ENCODE peak calls at places on chromosome 7, in ten cellular contexts. One of them, this sample, is unnamed.

GRCh38 chr7:37391791-37392672 is 56.6 kb downstream of the ELMO1 start:
- DNase-seq in left lung: no peak
- DNase-seq in RWPE2: no peak
- DNase-seq in IMR-90: no peak
- DNase-seq in GM12865: no peak
- DNase-seq in dorsolateral prefrontal cortex: no peak
- DNase-seq in colonic mucosa: no peak
- DNase-seq in mammary epithelial cell: no peak
- DNase-seq in GM10248: no peak
- DNase-seq in heart right ventricle: no peak
- DNase-seq in this sample: no peak

GRCh38 chr7:10802011-10802410 is 171.7 kb upstream of the PHF14 start:
- DNase-seq in dorsolateral prefrontal cortex: no peak
- DNase-seq in GM12865: no peak
- DNase-seq in mammary epithelial cell: peak
- DNase-seq in GM10248: no peak
- DNase-seq in left lung: no peak
- DNase-seq in heart right ventricle: no peak
- DNase-seq in IMR-90: no peak
- DNase-seq in RWPE2: no peak
- DNase-seq in colonic mucosa: no peak
- DNase-seq in this sample: no peak

GRCh38 chr7:30091431-30092386 is 43.1 kb upstream of the MTURN start:
- DNase-seq in GM10248: no peak
- DNase-seq in mammary epithelial cell: peak
- DNase-seq in left lung: no peak
- DNase-seq in RWPE2: no peak
- DNase-seq in IMR-90: peak
- DNase-seq in heart right ventricle: no peak
- DNase-seq in dorsolateral prefrontal cortex: no peak
- DNase-seq in colonic mucosa: no peak
- DNase-seq in GM12865: no peak
- DNase-seq in this sample: no peak

GRCh38 chr7:7979556-7979955 is 11.0 kb downstream of the GLCCI1 start:
- DNase-seq in mammary epithelial cell: no peak
- DNase-seq in RWPE2: no peak
- DNase-seq in colonic mucosa: no peak
- DNase-seq in dorsolateral prefrontal cortex: no peak
- DNase-seq in GM12865: no peak
- DNase-seq in left lung: no peak
- DNase-seq in IMR-90: no peak
- DNase-seq in heart right ventricle: no peak
- DNase-seq in GM10248: no peak
- DNase-seq in this sample: no peak

GRCh38 chr7:85041599-85042216 is 145.1 kb downstream of the SEMA3D start:
- DNase-seq in dorsolateral prefrontal cortex: peak
- DNase-seq in colonic mucosa: peak
- DNase-seq in RWPE2: no peak
- DNase-seq in heart right ventricle: peak
- DNase-seq in mammary epithelial cell: peak
- DNase-seq in IMR-90: peak
- DNase-seq in left lung: no peak
- DNase-seq in GM10248: peak
- DNase-seq in GM12865: peak
- DNase-seq in this sample: no peak

GRCh38 chr7:119783799-119784198 is 489.2 kb upstream of the KCND2 start:
- DNase-seq in dorsolateral prefrontal cortex: no peak
- DNase-seq in GM10248: no peak
- DNase-seq in GM12865: no peak
- DNase-seq in colonic mucosa: no peak
- DNase-seq in RWPE2: peak
- DNase-seq in mammary epithelial cell: peak
- DNase-seq in left lung: no peak
- DNase-seq in heart right ventricle: peak
- DNase-seq in IMR-90: peak
- DNase-seq in this sample: no peak

GRCh38 chr7:112272921-112273561 is 66.5 kb downstream of the ZNF277 start:
- DNase-seq in colonic mucosa: no peak
- DNase-seq in GM10248: no peak
- DNase-seq in mammary epithelial cell: no peak
- DNase-seq in heart right ventricle: peak
- DNase-seq in GM12865: peak
- DNase-seq in IMR-90: no peak
- DNase-seq in left lung: peak
- DNase-seq in dorsolateral prefrontal cortex: no peak
- DNase-seq in RWPE2: no peak
- DNase-seq in this sample: no peak

GRCh38 chr7:101954494-101954893 is 137.1 kb downstream of the CUX1 start:
- DNase-seq in heart right ventricle: no peak
- DNase-seq in mammary epithelial cell: no peak
- DNase-seq in GM12865: peak
- DNase-seq in dorsolateral prefrontal cortex: no peak
- DNase-seq in RWPE2: no peak
- DNase-seq in colonic mucosa: no peak
- DNase-seq in IMR-90: no peak
- DNase-seq in left lung: no peak
- DNase-seq in GM10248: no peak
- DNase-seq in this sample: no peak

DNA sequence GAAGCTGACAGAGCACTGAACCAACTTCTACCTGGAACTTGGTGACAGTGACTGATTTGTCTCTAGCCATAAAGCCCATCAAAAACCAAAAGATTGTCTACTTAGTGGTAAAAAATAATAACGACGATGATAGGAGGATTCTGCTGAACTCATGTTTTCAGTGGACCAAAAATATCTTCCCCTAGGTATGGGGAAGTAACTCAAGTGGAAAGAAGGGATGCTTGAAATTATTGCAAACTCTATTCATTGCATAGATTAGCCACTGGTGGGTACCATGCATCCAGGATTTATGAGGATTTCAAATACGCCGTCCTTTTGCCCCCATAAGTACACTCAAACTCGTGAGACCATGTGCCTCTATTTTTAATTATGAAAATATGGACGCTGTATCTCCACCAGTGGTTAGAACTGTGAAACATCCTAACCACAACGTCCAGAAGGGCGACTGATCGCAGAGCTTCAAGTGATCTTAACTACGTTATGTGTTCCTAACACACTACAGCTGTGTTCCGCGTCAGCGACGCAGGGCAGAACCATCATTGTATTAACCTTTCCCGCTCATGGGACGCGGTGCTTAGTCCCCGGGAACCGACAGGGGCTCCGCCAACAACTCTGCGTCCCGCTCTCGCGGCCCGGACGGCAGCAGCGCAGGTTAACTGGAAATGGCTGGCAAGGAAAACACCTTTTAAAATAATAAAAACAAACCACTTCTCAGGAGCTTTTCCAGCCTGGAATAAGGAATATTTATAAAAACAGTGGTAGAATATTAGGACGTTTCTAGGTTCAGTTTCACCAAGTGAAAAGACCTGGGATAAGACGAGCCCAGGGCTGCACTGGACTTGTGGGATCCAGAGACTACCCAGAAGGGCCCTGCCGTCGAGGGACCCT is 776 bp downstream of the PEX1 start:
- DNase-seq in GM10248: peak
- DNase-seq in IMR-90: peak
- DNase-seq in GM12865: peak
- DNase-seq in RWPE2: peak
- DNase-seq in left lung: peak
- DNase-seq in colonic mucosa: peak
- DNase-seq in mammary epithelial cell: peak
- DNase-seq in heart right ventricle: peak
- DNase-seq in dorsolateral prefrontal cortex: peak
- DNase-seq in this sample: no peak
- TF ChIP-seq CTCF in GM10248: no peak
- TF ChIP-seq CTCF in IMR-90: peak
- TF ChIP-seq CTCF in GM12865: no peak
- TF ChIP-seq CTCF in RWPE2: no peak
- TF ChIP-seq CTCF in left lung: no peak
- TF ChIP-seq CTCF in colonic mucosa: no peak
- TF ChIP-seq CTCF in mammary epithelial cell: no peak
- TF ChIP-seq CTCF in heart right ventricle: no peak
- TF ChIP-seq CTCF in dorsolateral prefrontal cortex: no peak
- TF ChIP-seq CTCF in this sample: peak

GRCh38 chr7:115816318-115816974 is 214.1 kb downstream of the TFEC start:
- DNase-seq in left lung: no peak
- DNase-seq in dorsolateral prefrontal cortex: no peak
- DNase-seq in GM10248: no peak
- DNase-seq in heart right ventricle: no peak
- DNase-seq in mammary epithelial cell: no peak
- DNase-seq in IMR-90: no peak
- DNase-seq in colonic mucosa: no peak
- DNase-seq in GM12865: no peak
- DNase-seq in RWPE2: no peak
- DNase-seq in this sample: no peak
- TF ChIP-seq CTCF in left lung: no peak
- TF ChIP-seq CTCF in dorsolateral prefrontal cortex: no peak
- TF ChIP-seq CTCF in GM10248: no peak
- TF ChIP-seq CTCF in heart right ventricle: no peak
- TF ChIP-seq CTCF in mammary epithelial cell: no peak
- TF ChIP-seq CTCF in IMR-90: no peak
- TF ChIP-seq CTCF in colonic mucosa: no peak
- TF ChIP-seq CTCF in GM12865: no peak
- TF ChIP-seq CTCF in RWPE2: no peak
- TF ChIP-seq CTCF in this sample: no peak

GRCh38 chr7:110760341-110760740 is 330.6 kb upstream of the LRRN3 start:
- DNase-seq in RWPE2: no peak
- DNase-seq in GM10248: no peak
- DNase-seq in colonic mucosa: no peak
- DNase-seq in left lung: no peak
- DNase-seq in IMR-90: no peak
- DNase-seq in GM12865: no peak
- DNase-seq in mammary epithelial cell: no peak
- DNase-seq in heart right ventricle: no peak
- DNase-seq in dorsolateral prefrontal cortex: no peak
- DNase-seq in this sample: no peak

GRCh38 chr7:110759069-110759468 is 331.9 kb upstream of the LRRN3 start:
- DNase-seq in GM10248: no peak
- DNase-seq in IMR-90: no peak
- DNase-seq in left lung: no peak
- DNase-seq in heart right ventricle: no peak
- DNase-seq in colonic mucosa: no peak
- DNase-seq in dorsolateral prefrontal cortex: no peak
- DNase-seq in RWPE2: no peak
- DNase-seq in mammary epithelial cell: peak
- DNase-seq in GM12865: no peak
- DNase-seq in this sample: no peak

DNA sequence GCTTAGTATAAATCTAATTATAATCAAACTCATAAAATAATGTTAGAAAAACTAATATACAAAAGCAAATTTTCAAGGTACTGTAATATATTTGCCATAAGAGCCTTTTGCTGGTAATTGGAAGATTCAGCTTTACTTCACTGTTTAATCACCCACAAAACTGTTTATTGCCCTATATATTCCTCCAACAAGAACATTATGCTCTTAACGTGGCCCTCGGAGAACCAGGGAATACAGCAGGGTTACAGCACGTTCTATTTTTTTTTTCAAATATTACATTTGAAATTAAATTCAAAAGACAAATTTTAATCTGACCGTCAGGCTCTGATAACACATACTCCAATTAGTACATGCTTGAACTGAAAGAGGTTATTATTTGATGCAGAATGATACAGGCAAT is 336.3 kb upstream of the LRRN3 start:
- DNase-seq in dorsolateral prefrontal cortex: no peak
- DNase-seq in colonic mucosa: no peak
- DNase-seq in IMR-90: no peak
- DNase-seq in GM10248: no peak
- DNase-seq in mammary epithelial cell: no peak
- DNase-seq in left lung: no peak
- DNase-seq in GM12865: no peak
- DNase-seq in RWPE2: no peak
- DNase-seq in heart right ventricle: no peak
- DNase-seq in this sample: no peak
- TF ChIP-seq CTCF in dorsolateral prefrontal cortex: no peak
- TF ChIP-seq CTCF in colonic mucosa: no peak
- TF ChIP-seq CTCF in IMR-90: no peak
- TF ChIP-seq CTCF in GM10248: no peak
- TF ChIP-seq CTCF in mammary epithelial cell: no peak
- TF ChIP-seq CTCF in left lung: no peak
- TF ChIP-seq CTCF in GM12865: no peak
- TF ChIP-seq CTCF in RWPE2: no peak
- TF ChIP-seq CTCF in heart right ventricle: no peak
- TF ChIP-seq CTCF in this sample: no peak

DNA sequence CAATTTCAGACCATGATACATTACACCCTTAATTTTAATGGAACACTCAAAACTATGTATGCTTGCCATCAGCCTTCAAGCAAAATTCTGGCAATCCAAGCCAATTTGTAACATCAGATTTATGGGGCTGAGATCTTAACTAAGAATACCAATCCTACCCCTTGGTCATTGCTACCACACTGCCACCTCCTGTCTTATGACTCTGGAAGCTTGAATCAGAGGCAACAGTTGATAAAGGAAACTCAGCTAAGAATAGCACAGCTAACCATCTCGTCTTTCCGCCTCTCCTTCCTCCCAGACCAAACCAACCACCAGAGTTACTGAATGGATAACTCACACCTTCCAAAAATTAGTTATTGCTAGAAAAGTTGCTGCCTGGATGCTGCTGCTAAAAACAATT is 7.4 kb downstream of the IGF2BP3 start:
- DNase-seq in left lung: no peak
- DNase-seq in IMR-90: peak
- DNase-seq in mammary epithelial cell: no peak
- DNase-seq in GM10248: no peak
- DNase-seq in RWPE2: no peak
- DNase-seq in colonic mucosa: no peak
- DNase-seq in dorsolateral prefrontal cortex: no peak
- DNase-seq in heart right ventricle: no peak
- DNase-seq in GM12865: no peak
- DNase-seq in this sample: no peak
- TF ChIP-seq CTCF in left lung: no peak
- TF ChIP-seq CTCF in IMR-90: peak
- TF ChIP-seq CTCF in mammary epithelial cell: peak
- TF ChIP-seq CTCF in GM10248: peak
- TF ChIP-seq CTCF in RWPE2: peak
- TF ChIP-seq CTCF in colonic mucosa: no peak
- TF ChIP-seq CTCF in dorsolateral prefrontal cortex: peak
- TF ChIP-seq CTCF in heart right ventricle: peak
- TF ChIP-seq CTCF in GM12865: no peak
- TF ChIP-seq CTCF in this sample: peak

GRCh38 chr7:92624298-92624996 is 34.3 kb upstream of the FAM133B start:
- DNase-seq in IMR-90: no peak
- DNase-seq in GM12865: no peak
- DNase-seq in heart right ventricle: no peak
- DNase-seq in mammary epithelial cell: no peak
- DNase-seq in RWPE2: no peak
- DNase-seq in left lung: no peak
- DNase-seq in colonic mucosa: no peak
- DNase-seq in GM10248: no peak
- DNase-seq in dorsolateral prefrontal cortex: no peak
- DNase-seq in this sample: no peak
- TF ChIP-seq CTCF in IMR-90: no peak
- TF ChIP-seq CTCF in GM12865: no peak
- TF ChIP-seq CTCF in heart right ventricle: no peak
- TF ChIP-seq CTCF in mammary epithelial cell: no peak
- TF ChIP-seq CTCF in RWPE2: no peak
- TF ChIP-seq CTCF in left lung: no peak
- TF ChIP-seq CTCF in colonic mucosa: no peak
- TF ChIP-seq CTCF in GM10248: no peak
- TF ChIP-seq CTCF in dorsolateral prefrontal cortex: no peak
- TF ChIP-seq CTCF in this sample: no peak

This sample was measured in chondrocyte.